ENCODE peak calls at places on chromosomes 16 and 17, in eight cellular contexts. X is adrenal gland, M is A673, U is breast epithelium, V is gastrocnemius medialis, E is brain microvascular endothelial cell, G is cardiac muscle cell, W is GM23338. N is an unnamed sample.

GRCh38 chr16:5046914-5047313 is 13.2 kb upstream of the NAGPA start:
- DNase-seq in X (no peak), M (no peak), U (no peak), V (no peak), E (no peak), G (no peak), W (peak; percentile 49), N (no peak)

GRCh38 chr17:45223541-45224528 is 2.1 kb downstream of the FMNL1 start:
- DNase-seq in X (no peak), M (no peak), U (no peak), V (no peak), E (no peak), G (no peak), W (no peak), N (no peak)

GRCh38 chr17:35161281-35161761 is 13.7 kb downstream of the UNC45B start:
- DNase-seq in X (no peak), M (no peak), U (no peak), V (no peak), E (no peak), G (no peak), W (no peak), N (no peak)

GRCh38 chr16:52035406-52035805 is 511.5 kb downstream of the TOX3 start:
- DNase-seq in X (no peak), M (no peak), U (no peak), V (no peak), E (no peak), G (no peak), W (no peak), N (no peak)

GRCh38 chr16:69851491-69852240 is 89.5 kb downstream of the WWP2 start:
- DNase-seq in X (no peak), M (no peak), U (no peak), V (no peak), E (no peak), G (no peak), W (no peak), N (no peak)

GRCh38 chr17:62819511-62820221 is 11.6 kb upstream of the MARCHF10 start:
- DNase-seq in X (peak; percentile 42), M (peak; percentile 5), U (peak; percentile 74), V (peak; percentile 10), E (peak; percentile 99), G (peak; percentile 82), W (peak; percentile 64), N (no peak)

GRCh38 chr17:2241823-2242222 is 61.8 kb downstream of the SMG6 start:
- DNase-seq in X (no peak), M (peak; percentile 35), U (no peak), V (no peak), E (no peak), G (no peak), W (no peak), N (no peak)

GRCh38 chr17:10313037-10313672 is 59.7 kb downstream of the MYH13 start:
- DNase-seq in X (no peak), M (no peak), U (no peak), V (no peak), E (no peak), G (no peak), W (peak; percentile 25), N (no peak)

GRCh38 chr16:80440691-80441090 is 100.1 kb upstream of the DYNLRB2 start:
- DNase-seq in X (no peak), M (no peak), U (no peak), V (no peak), E (no peak), G (no peak), W (no peak), N (no peak)

GRCh38 chr17:7710341-7710740 is 5.3 kb downstream of the EFNB3 start:
- DNase-seq in X (no peak), M (no peak), U (no peak), V (no peak), E (no peak), G (no peak), W (no peak), N (no peak)

GRCh38 chr16:31260136-31260931 is 559 bp downstream of the ITGAM start:
- DNase-seq in X (no peak), M (no peak), U (no peak), V (no peak), E (no peak), G (no peak), W (no peak), N (no peak)

GRCh38 chr16:49854227-49855203 is 1.4 kb downstream of the ZNF423 start:
- DNase-seq in X (peak; percentile 28), M (peak; percentile 50), U (no peak), V (peak; percentile 43), E (no peak), G (peak; percentile 70), W (peak; percentile 74), N (no peak)

GRCh38 chr17:80730739-80731138 is 186.1 kb downstream of the RPTOR start:
- DNase-seq in X (no peak), M (no peak), U (no peak), V (no peak), E (no peak), G (no peak), W (no peak), N (no peak)

GRCh38 chr17:37607637-37608368 is 1.4 kb downstream of the SYNRG start:
- DNase-seq in X (no peak), M (no peak), U (no peak), V (no peak), E (no peak), G (no peak), W (no peak), N (no peak)

GRCh38 chr17:72136692-72137550 is 16.1 kb downstream of the SOX9 start:
- DNase-seq in X (peak; percentile 40), M (no peak), U (no peak), V (no peak), E (peak; percentile 72), G (no peak), W (no peak), N (no peak)

GRCh38 chr17:18974407-18975149 is 22.6 kb downstream of the SLC5A10 start:
- DNase-seq in X (no peak), M (no peak), U (no peak), V (no peak), E (no peak), G (no peak), W (no peak), N (no peak)

GRCh38 chr17:83083368-83084201 is 4.2 kb downstream of the METRNL start:
- DNase-seq in X (no peak), M (peak; percentile 65), U (no peak), V (no peak), E (peak; percentile 93), G (no peak), W (peak; percentile 89), N (no peak)

GRCh38 chr17:49798738-49799137 is 10.3 kb downstream of the KAT7 start:
- DNase-seq in X (no peak), M (no peak), U (no peak), V (no peak), E (no peak), G (no peak), W (no peak), N (no peak)

GRCh38 chr16:1519831-1520230 is 13.6 kb upstream of the TMEM204 start:
- DNase-seq in X (no peak), M (no peak), U (no peak), V (no peak), E (no peak), G (no peak), W (no peak), N (no peak)

GRCh38 chr16:25048146-25048618 is 33.0 kb upstream of the ARHGAP17 start:
- DNase-seq in X (no peak), M (no peak), U (no peak), V (no peak), E (no peak), G (no peak), W (no peak), N (no peak)

GRCh38 chr17:64172510-64172909 is 42.6 kb upstream of the ERN1 start:
- DNase-seq in X (no peak), M (peak; percentile 30), U (no peak), V (peak; percentile 67), E (no peak), G (no peak), W (no peak), N (no peak)

GRCh38 chr17:48719642-48720262 is 2.6 kb downstream of the PRAC1 start:
- DNase-seq in X (no peak), M (peak; percentile 88), U (no peak), V (no peak), E (no peak), G (peak; percentile 21), W (peak; percentile 95), N (no peak)
- H3K4me3 ChIP-seq in X (no peak overlapping the region), M (peak overlapping the region; percentile 72), U (no peak overlapping the region), V (no peak overlapping the region), E (no peak overlapping the region), G (no peak overlapping the region), W (peak overlapping the region; percentile 57), N (no peak overlapping the region)

GRCh38 chr16:87948735-87949070 is 2.5 kb upstream of the BANP start:
- DNase-seq in X (no peak), M (no peak), U (no peak), V (no peak), E (no peak), G (no peak), W (no peak), N (no peak)
- H3K27ac ChIP-seq in X (peak overlapping the region; percentile 70), M (no peak overlapping the region), U (peak overlapping the region; percentile 81), V (no peak overlapping the region), E (no peak overlapping the region), G (no peak overlapping the region), W (no peak overlapping the region), N (peak overlapping the region; percentile 60)

DNA sequence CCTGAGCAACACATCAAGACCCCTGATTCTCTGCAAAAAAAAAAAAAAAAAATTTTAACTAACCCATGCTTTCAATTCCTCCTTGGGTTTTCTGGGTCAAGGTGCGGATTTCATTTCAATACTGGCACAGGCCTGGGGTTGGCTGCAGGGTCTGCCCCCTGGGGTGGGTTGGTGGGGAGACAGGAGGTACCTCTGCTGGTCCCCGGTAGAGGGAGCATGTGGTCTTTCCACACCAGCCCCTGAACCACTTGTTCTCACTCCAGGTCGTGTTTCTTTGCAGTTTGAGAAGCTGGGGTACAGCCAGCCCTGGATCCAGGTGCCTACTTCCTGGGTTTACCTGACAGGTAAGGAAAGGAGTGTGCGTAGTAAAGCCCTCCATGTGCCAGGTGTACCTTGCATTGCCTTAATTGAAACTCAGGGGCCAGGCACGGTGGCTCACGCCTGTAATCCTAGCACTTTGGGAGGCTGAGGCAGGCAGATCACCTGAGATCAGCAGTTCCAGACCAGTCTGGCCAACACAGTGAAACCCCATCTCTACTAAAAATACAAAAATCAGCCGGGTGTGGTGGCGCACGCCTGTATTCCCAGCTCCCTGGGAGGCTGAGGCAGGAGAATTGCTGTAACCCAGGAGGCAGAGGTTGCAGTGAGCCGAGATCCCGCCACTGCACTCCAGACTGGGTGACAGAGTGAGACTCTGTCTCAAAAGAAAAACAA is 21.8 kb downstream of the SDR42E2 start:
- DNase-seq in X (no peak), M (peak; percentile 20), U (no peak), V (no peak), E (no peak), G (no peak), W (peak; percentile 75), N (no peak)
- TF ChIP-seq CTCF in X (no peak), M (peak; percentile 36), U (no peak), V (no peak), E (peak; percentile 60), G (peak; percentile 34), W (peak; percentile 59), N (no peak)

DNA sequence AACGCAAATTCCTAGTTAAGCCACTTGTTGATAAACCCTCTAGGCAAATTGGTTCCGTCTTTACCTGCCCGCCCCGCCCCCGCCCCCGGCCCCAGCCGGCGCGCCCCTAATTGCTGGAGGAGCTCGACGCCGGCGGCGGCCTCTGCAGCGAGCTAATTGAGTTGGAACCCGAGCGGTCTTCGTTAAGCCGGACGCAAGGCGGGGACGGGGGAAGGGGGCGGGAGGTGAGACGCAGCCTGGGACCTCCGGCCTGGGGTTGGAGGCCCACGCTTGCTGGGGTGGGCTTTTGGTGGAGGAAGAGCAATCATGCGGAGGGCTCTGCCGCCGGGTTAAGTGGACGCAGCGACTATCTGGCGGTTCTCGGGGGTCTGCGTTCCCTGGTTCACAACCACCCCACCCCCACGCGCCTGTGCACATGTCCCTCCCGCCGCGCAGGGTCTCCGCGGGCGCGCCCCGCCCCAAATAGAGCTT is 12.7 kb upstream of the FOXF1 start:
- DNase-seq in X (no peak), M (no peak), U (no peak), V (no peak), E (no peak), G (no peak), W (peak; percentile 77), N (no peak)
- H3K4me3 ChIP-seq in X (no peak overlapping the region), M (no peak overlapping the region), U (no peak overlapping the region), V (no peak overlapping the region), E (no peak overlapping the region), G (peak overlapping the region; percentile 5), W (peak overlapping the region; percentile 47), N (no peak overlapping the region)